ENCODE peak calls at places on chromosomes 11 and 22, in seven cellular contexts. One of them, this sample, is unnamed.
A peak's percentile ranks its signal among the peaks of the same experiment; 100 is the strongest.

GRCh38 chr11:96257036-96257435 is 86.0 kb downstream of the MAML2 start:
- DNase-seq in fibroblast of mammary gland: no peak
- DNase-seq in adipocyte: peak; percentile 42
- DNase-seq in dermis microvascular lymphatic vessel endothelial cell: no peak
- DNase-seq in hippocampal formation: no peak
- DNase-seq in body of pancreas: no peak
- DNase-seq in occipital lobe: no peak
- DNase-seq in this sample: no peak

GRCh38 chr11:65417221-65417701 is 5.3 kb upstream of the NEAT1 start:
- DNase-seq in adipocyte: peak; percentile 4
- DNase-seq in occipital lobe: no peak
- DNase-seq in fibroblast of mammary gland: no peak
- DNase-seq in body of pancreas: peak; percentile 47
- DNase-seq in hippocampal formation: no peak
- DNase-seq in dermis microvascular lymphatic vessel endothelial cell: peak; percentile 22
- DNase-seq in this sample: peak; percentile 81

GRCh38 chr22:44577391-44578114 is 79.5 kb upstream of the RTL6 start:
- DNase-seq in adipocyte: no peak
- DNase-seq in occipital lobe: no peak
- DNase-seq in dermis microvascular lymphatic vessel endothelial cell: no peak
- DNase-seq in hippocampal formation: no peak
- DNase-seq in fibroblast of mammary gland: no peak
- DNase-seq in body of pancreas: peak; percentile 3
- DNase-seq in this sample: no peak

GRCh38 chr11:15714641-15715399 is 600.1 kb downstream of the INSC start:
- DNase-seq in hippocampal formation: no peak
- DNase-seq in adipocyte: peak; percentile 53
- DNase-seq in body of pancreas: no peak
- DNase-seq in fibroblast of mammary gland: no peak
- DNase-seq in dermis microvascular lymphatic vessel endothelial cell: no peak
- DNase-seq in occipital lobe: no peak
- DNase-seq in this sample: no peak

GRCh38 chr22:48748860-48749554 is 1078.7 kb downstream of the BRD1 start:
- DNase-seq in occipital lobe: no peak
- DNase-seq in hippocampal formation: no peak
- DNase-seq in fibroblast of mammary gland: no peak
- DNase-seq in adipocyte: no peak
- DNase-seq in dermis microvascular lymphatic vessel endothelial cell: no peak
- DNase-seq in body of pancreas: no peak
- DNase-seq in this sample: no peak

GRCh38 chr11:69292221-69292648 is 1.7 kb upstream of the MYEOV start:
- DNase-seq in fibroblast of mammary gland: peak; percentile 33
- DNase-seq in adipocyte: peak; percentile 55
- DNase-seq in hippocampal formation: no peak
- DNase-seq in dermis microvascular lymphatic vessel endothelial cell: peak; percentile 44
- DNase-seq in occipital lobe: no peak
- DNase-seq in body of pancreas: peak; percentile 43
- DNase-seq in this sample: peak; percentile 86

GRCh38 chr11:115656684-115657083 is 152.5 kb upstream of the CADM1 start:
- DNase-seq in adipocyte: no peak
- DNase-seq in occipital lobe: no peak
- DNase-seq in hippocampal formation: no peak
- DNase-seq in dermis microvascular lymphatic vessel endothelial cell: no peak
- DNase-seq in fibroblast of mammary gland: no peak
- DNase-seq in body of pancreas: no peak
- DNase-seq in this sample: no peak

GRCh38 chr11:73566977-73567755 is 30.7 kb downstream of the FAM168A start:
- DNase-seq in body of pancreas: no peak
- DNase-seq in dermis microvascular lymphatic vessel endothelial cell: peak; percentile 19
- DNase-seq in fibroblast of mammary gland: no peak
- DNase-seq in adipocyte: no peak
- DNase-seq in hippocampal formation: no peak
- DNase-seq in occipital lobe: no peak
- DNase-seq in this sample: no peak

GRCh38 chr11:108697872-108698473 is 33.1 kb downstream of the DDX10 start:
- DNase-seq in hippocampal formation: peak; percentile 89
- DNase-seq in adipocyte: peak; percentile 88
- DNase-seq in fibroblast of mammary gland: peak; percentile 84
- DNase-seq in body of pancreas: peak; percentile 56
- DNase-seq in occipital lobe: peak; percentile 38
- DNase-seq in dermis microvascular lymphatic vessel endothelial cell: peak; percentile 78
- DNase-seq in this sample: peak; percentile 80

GRCh38 chr22:50027639-50028537 is 15.3 kb upstream of the IL17REL start:
- DNase-seq in fibroblast of mammary gland: no peak
- DNase-seq in body of pancreas: no peak
- DNase-seq in hippocampal formation: no peak
- DNase-seq in adipocyte: no peak
- DNase-seq in occipital lobe: peak; percentile 33
- DNase-seq in dermis microvascular lymphatic vessel endothelial cell: peak; percentile 56
- DNase-seq in this sample: no peak

This sample was measured in activated CD4-positive, alpha-beta T cell treated with anti-CD3 and anti-CD28 coated beads, Interleukin-2, amount 10 ng/mL, durations not matched to agents 24 days and 14 days.